ENCODE peak calls at places on chromosomes 2 and 18, in eight cellular contexts. One of them, this sample, is unnamed.

GRCh38 chr2:239774142-239774462 is 251.0 kb downstream of the NDUFA10 start:
- DNase-seq in T47D: no peak
- DNase-seq in activated naive CD8-positive, alpha-beta T cell treated with anti-CD3 and anti-CD28 coated beads, Interleukin-2, amount 10 ng/mL, durations not matched to agents 7 days and 5 days: no peak
- DNase-seq in Caco-2: no peak
- DNase-seq in mesothelial cell of epicardium: no peak
- DNase-seq in GM03348: no peak
- DNase-seq in Karpas-422: no peak
- DNase-seq in RKO: no peak
- DNase-seq in this sample: peak

GRCh38 chr2:217799553-217800432 is 203.0 kb downstream of the TNS1 start:
- DNase-seq in Karpas-422: no peak
- DNase-seq in RKO: no peak
- DNase-seq in T47D: no peak
- DNase-seq in mesothelial cell of epicardium: peak
- DNase-seq in Caco-2: no peak
- DNase-seq in activated naive CD8-positive, alpha-beta T cell treated with anti-CD3 and anti-CD28 coated beads, Interleukin-2, amount 10 ng/mL, durations not matched to agents 7 days and 5 days: no peak
- DNase-seq in GM03348: no peak
- DNase-seq in this sample: peak

GRCh38 chr2:40554665-40555294 is 102.9 kb upstream of the SLC8A1 start:
- DNase-seq in Karpas-422: peak
- DNase-seq in T47D: no peak
- DNase-seq in activated naive CD8-positive, alpha-beta T cell treated with anti-CD3 and anti-CD28 coated beads, Interleukin-2, amount 10 ng/mL, durations not matched to agents 7 days and 5 days: peak
- DNase-seq in Caco-2: peak
- DNase-seq in GM03348: peak
- DNase-seq in RKO: peak
- DNase-seq in mesothelial cell of epicardium: peak
- DNase-seq in this sample: peak

GRCh38 chr2:85433511-85434089 is 15.1 kb downstream of the SH2D6 start:
- DNase-seq in Karpas-422: no peak
- DNase-seq in GM03348: peak
- DNase-seq in activated naive CD8-positive, alpha-beta T cell treated with anti-CD3 and anti-CD28 coated beads, Interleukin-2, amount 10 ng/mL, durations not matched to agents 7 days and 5 days: no peak
- DNase-seq in T47D: no peak
- DNase-seq in Caco-2: no peak
- DNase-seq in mesothelial cell of epicardium: no peak
- DNase-seq in RKO: no peak
- DNase-seq in this sample: no peak

GRCh38 chr2:72457801-72458516 is 310.3 kb upstream of the CYP26B1 start:
- DNase-seq in Karpas-422: no peak
- DNase-seq in GM03348: no peak
- DNase-seq in activated naive CD8-positive, alpha-beta T cell treated with anti-CD3 and anti-CD28 coated beads, Interleukin-2, amount 10 ng/mL, durations not matched to agents 7 days and 5 days: no peak
- DNase-seq in Caco-2: no peak
- DNase-seq in mesothelial cell of epicardium: no peak
- DNase-seq in T47D: no peak
- DNase-seq in RKO: no peak
- DNase-seq in this sample: no peak

GRCh38 chr2:205188516-205189138 is 493.7 kb upstream of the NRP2 start:
- DNase-seq in Karpas-422: no peak
- DNase-seq in T47D: no peak
- DNase-seq in mesothelial cell of epicardium: no peak
- DNase-seq in RKO: no peak
- DNase-seq in GM03348: peak
- DNase-seq in activated naive CD8-positive, alpha-beta T cell treated with anti-CD3 and anti-CD28 coated beads, Interleukin-2, amount 10 ng/mL, durations not matched to agents 7 days and 5 days: no peak
- DNase-seq in Caco-2: no peak
- DNase-seq in this sample: no peak

GRCh38 chr2:51789908-51790307 is 758.0 kb upstream of the NRXN1 start:
- DNase-seq in Caco-2: no peak
- DNase-seq in activated naive CD8-positive, alpha-beta T cell treated with anti-CD3 and anti-CD28 coated beads, Interleukin-2, amount 10 ng/mL, durations not matched to agents 7 days and 5 days: no peak
- DNase-seq in Karpas-422: no peak
- DNase-seq in RKO: no peak
- DNase-seq in GM03348: no peak
- DNase-seq in mesothelial cell of epicardium: no peak
- DNase-seq in T47D: no peak
- DNase-seq in this sample: no peak

GRCh38 chr2:212595036-212595654 is 56.5 kb upstream of the ERBB4 start:
- DNase-seq in Caco-2: no peak
- DNase-seq in mesothelial cell of epicardium: no peak
- DNase-seq in RKO: peak
- DNase-seq in T47D: no peak
- DNase-seq in activated naive CD8-positive, alpha-beta T cell treated with anti-CD3 and anti-CD28 coated beads, Interleukin-2, amount 10 ng/mL, durations not matched to agents 7 days and 5 days: no peak
- DNase-seq in GM03348: no peak
- DNase-seq in Karpas-422: peak
- DNase-seq in this sample: no peak

GRCh38 chr18:62131305-62131909 is 55.4 kb downstream of the PIGN start:
- DNase-seq in RKO: peak
- DNase-seq in mesothelial cell of epicardium: peak
- DNase-seq in GM03348: peak
- DNase-seq in Caco-2: peak
- DNase-seq in Karpas-422: peak
- DNase-seq in activated naive CD8-positive, alpha-beta T cell treated with anti-CD3 and anti-CD28 coated beads, Interleukin-2, amount 10 ng/mL, durations not matched to agents 7 days and 5 days: peak
- DNase-seq in T47D: peak
- DNase-seq in this sample: peak

GRCh38 chr2:20355131-20355530 is 4.5 kb upstream of the PUM2 start:
- DNase-seq in Caco-2: no peak
- DNase-seq in Karpas-422: no peak
- DNase-seq in GM03348: no peak
- DNase-seq in T47D: no peak
- DNase-seq in RKO: no peak
- DNase-seq in activated naive CD8-positive, alpha-beta T cell treated with anti-CD3 and anti-CD28 coated beads, Interleukin-2, amount 10 ng/mL, durations not matched to agents 7 days and 5 days: no peak
- DNase-seq in mesothelial cell of epicardium: no peak
- DNase-seq in this sample: no peak

GRCh38 chr2:64880193-64880951 is 108.8 kb upstream of the SLC1A4 start:
- DNase-seq in RKO: no peak
- DNase-seq in Caco-2: no peak
- DNase-seq in activated naive CD8-positive, alpha-beta T cell treated with anti-CD3 and anti-CD28 coated beads, Interleukin-2, amount 10 ng/mL, durations not matched to agents 7 days and 5 days: no peak
- DNase-seq in mesothelial cell of epicardium: no peak
- DNase-seq in T47D: no peak
- DNase-seq in GM03348: no peak
- DNase-seq in Karpas-422: no peak
- DNase-seq in this sample: no peak

GRCh38 chr2:81545626-81546025 is 1241.1 kb upstream of the LRRTM1 start:
- DNase-seq in Karpas-422: no peak
- DNase-seq in RKO: no peak
- DNase-seq in GM03348: no peak
- DNase-seq in T47D: no peak
- DNase-seq in activated naive CD8-positive, alpha-beta T cell treated with anti-CD3 and anti-CD28 coated beads, Interleukin-2, amount 10 ng/mL, durations not matched to agents 7 days and 5 days: no peak
- DNase-seq in mesothelial cell of epicardium: no peak
- DNase-seq in Caco-2: no peak
- DNase-seq in this sample: no peak

GRCh38 chr2:74919827-74920226 is 38.6 kb upstream of the POLE4 start:
- DNase-seq in RKO: no peak
- DNase-seq in T47D: peak
- DNase-seq in Caco-2: peak
- DNase-seq in Karpas-422: peak
- DNase-seq in GM03348: peak
- DNase-seq in activated naive CD8-positive, alpha-beta T cell treated with anti-CD3 and anti-CD28 coated beads, Interleukin-2, amount 10 ng/mL, durations not matched to agents 7 days and 5 days: peak
- DNase-seq in mesothelial cell of epicardium: peak
- DNase-seq in this sample: peak

GRCh38 chr2:154247503-154247902 is 375.8 kb downstream of the GALNT13 start:
- DNase-seq in mesothelial cell of epicardium: no peak
- DNase-seq in T47D: no peak
- DNase-seq in Caco-2: no peak
- DNase-seq in Karpas-422: no peak
- DNase-seq in RKO: no peak
- DNase-seq in activated naive CD8-positive, alpha-beta T cell treated with anti-CD3 and anti-CD28 coated beads, Interleukin-2, amount 10 ng/mL, durations not matched to agents 7 days and 5 days: no peak
- DNase-seq in GM03348: no peak
- DNase-seq in this sample: no peak